ENCODE peak calls at places on chromosomes 5 and 9, in four cellular contexts. B, G, R and Z are unnamed samples.

GRCh38 chr9:89541798-89542197 is 43.9 kb upstream of the SEMA4D start:
- DNase-seq in G (no peak), B (no peak), R (no peak), Z (no peak)

GRCh38 chr9:289121-289520 is 74.5 kb downstream of the DOCK8 start:
- DNase-seq in R (no peak), G (no peak), B (no peak), Z (no peak)

GRCh38 chr9:132647806-132648205 is 22.0 kb downstream of the DDX31 start:
- DNase-seq in B (no peak), R (no peak), G (no peak), Z (no peak)

GRCh38 chr5:62082370-62082778 is 223.6 kb upstream of the KIF2A start:
- DNase-seq in G (no peak), R (peak), B (no peak), Z (peak)

GRCh38 chr5:80917596-80917995 is 42.6 kb upstream of the RASGRF2 start:
- DNase-seq in G (no peak), B (no peak), R (no peak), Z (no peak)

GRCh38 chr5:40841068-40841805 is at the start of gene CARD6:
- DNase-seq in R (no peak), G (no peak), B (no peak), Z (no peak)

GRCh38 chr9:79623799-79624721 is 52.3 kb downstream of the TLE4 start:
- DNase-seq in B (no peak), R (no peak), G (peak), Z (no peak)

GRCh38 chr9:137030528-137030927 is 1.4 kb downstream of the FUT7 start:
- DNase-seq in R (no peak), G (no peak), B (no peak), Z (no peak)

GRCh38 chr9:73270967-73271722 is 119.5 kb downstream of the ANXA1 start:
- DNase-seq in R (no peak), B (no peak), G (peak), Z (peak)

GRCh38 chr9:82949203-82949602 is 113.7 kb downstream of the RASEF start:
- DNase-seq in R (no peak), G (no peak), B (no peak), Z (no peak)
- TF ChIP-seq RAD21 in R (no peak), G (no peak), B (no peak), Z (no peak)

DNA sequence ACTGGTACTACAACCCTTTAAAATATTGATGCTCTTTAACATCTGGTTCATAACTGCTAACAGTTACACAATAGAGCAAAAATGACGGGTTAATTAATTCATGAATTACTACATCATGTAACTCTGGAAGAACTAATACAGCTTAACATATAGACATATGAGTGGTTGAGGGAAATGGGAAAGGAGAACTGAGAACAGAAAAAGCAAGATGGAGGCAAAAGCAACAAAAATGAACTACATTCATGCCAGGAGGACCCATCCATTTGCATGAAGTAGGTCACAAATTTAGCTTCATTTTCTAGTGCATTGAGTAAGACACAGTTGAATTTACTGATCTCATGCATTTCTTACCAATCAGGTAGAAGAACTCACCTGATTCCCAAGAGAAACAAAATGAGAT is 61.8 kb downstream of the C9 start:
- DNase-seq in B (no peak), R (no peak), G (no peak), Z (no peak)
- H2AFZ ChIP-seq in B (no peak), R (no peak), G (no peak), Z (no peak)

GRCh38 chr5:6508931-6509330 is 60.3 kb downstream of the UBE2QL1 start:
- DNase-seq in B (no peak), R (no peak), G (no peak), Z (no peak)
- TF ChIP-seq JUND in B (no peak), R (no peak), G (no peak), Z (no peak)

DNA sequence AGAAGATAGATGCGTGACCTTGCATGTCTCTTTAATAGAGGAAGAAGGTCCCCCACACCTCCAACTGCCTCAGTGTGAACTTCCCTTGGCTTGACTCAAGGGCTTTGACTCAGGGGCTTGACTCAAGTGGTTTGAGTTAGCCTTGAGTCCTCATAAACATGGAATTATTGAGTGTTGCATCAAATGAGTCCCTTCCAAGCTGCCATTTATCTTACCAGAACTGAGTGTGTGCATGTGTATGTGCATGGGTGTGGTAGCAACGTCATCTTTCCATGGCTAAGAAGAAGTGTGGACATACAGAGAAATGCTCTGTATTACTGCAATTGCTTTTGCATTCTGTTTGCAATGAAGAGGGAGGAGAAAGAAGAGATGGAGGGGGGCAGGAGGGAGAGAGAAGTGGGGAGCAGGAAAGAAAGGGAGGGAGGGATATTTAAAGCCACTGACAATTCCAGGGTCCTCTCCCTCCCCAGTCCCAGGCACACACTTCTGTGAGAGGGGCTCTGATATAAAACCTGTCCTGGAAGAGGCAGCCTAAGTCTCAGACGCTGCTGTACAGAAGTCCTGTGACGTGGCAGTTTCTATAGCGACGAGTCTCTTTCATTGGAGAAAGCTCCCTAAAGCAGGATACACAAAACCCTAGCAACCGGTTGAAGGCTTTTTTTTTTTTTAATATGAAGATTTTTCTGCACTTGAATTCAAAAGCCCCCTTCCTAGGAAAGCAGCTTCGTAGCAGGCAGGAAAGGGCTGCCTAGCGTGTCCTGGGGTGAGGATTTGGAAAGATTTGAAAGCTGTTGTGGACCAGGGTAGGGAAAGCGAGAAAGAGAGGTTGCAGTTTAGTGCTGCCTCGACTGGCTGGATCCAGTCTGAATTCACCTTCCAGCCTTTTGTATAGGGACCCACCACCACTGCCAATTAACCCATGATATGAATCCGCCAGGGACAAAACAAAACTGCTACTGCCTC is 93.3 kb upstream of the MAP1B start:
- DNase-seq in B (no peak), G (no peak), R (no peak), Z (no peak)
- TF ChIP-seq RAD21 in B (no peak), G (no peak), R (no peak), Z (no peak)

GRCh38 chr5:124979174-124979573 is 232.7 kb upstream of the ZNF608 start:
- DNase-seq in R (peak), G (no peak), B (no peak), Z (no peak)
- H2AFZ ChIP-seq in R (no peak), G (no peak), B (no peak), Z (no peak)

GRCh38 chr9:123420560-123421210 is 64.7 kb downstream of the CRB2 start:
- DNase-seq in G (no peak), R (no peak), B (no peak), Z (no peak)
- TF ChIP-seq JUND in G (no peak), R (no peak), B (no peak), Z (no peak)

GRCh38 chr9:93656426-93657222 is 80.2 kb downstream of the PHF2 start:
- DNase-seq in G (no peak), R (no peak), B (no peak), Z (no peak)
- TF ChIP-seq RAD21 in G (no peak), R (no peak), B (no peak), Z (no peak)